ENCODE peak calls at places on chromosomes 3 and 15, in ten cellular contexts. One of them, this sample, is unnamed. For H3K9me3, the result is how much of the 10 kb centered on the place peaks cover.

GRCh38 chr3:40304352-40304751 is 5.2 kb upstream of the EIF1B start:
- DNase-seq in A549: no peak
- DNase-seq in MM.1S: no peak
- DNase-seq in IMR-90: no peak
- DNase-seq in CD8-positive, alpha-beta T cell: no peak
- DNase-seq in hepatocyte: no peak
- DNase-seq in heart right ventricle: no peak
- DNase-seq in AG04450: no peak
- DNase-seq in uterus: no peak
- DNase-seq in HepG2: no peak
- DNase-seq in this sample: no peak

GRCh38 chr3:187020376-187020775 is 90.0 kb downstream of the ST6GAL1 start:
- DNase-seq in A549: no peak
- DNase-seq in MM.1S: no peak
- DNase-seq in IMR-90: no peak
- DNase-seq in CD8-positive, alpha-beta T cell: no peak
- DNase-seq in hepatocyte: no peak
- DNase-seq in heart right ventricle: no peak
- DNase-seq in AG04450: no peak
- DNase-seq in uterus: no peak
- DNase-seq in HepG2: no peak
- DNase-seq in this sample: peak

GRCh38 chr3:85862893-85863455 is 904.2 kb downstream of the CADM2 start:
- DNase-seq in A549: no peak
- DNase-seq in MM.1S: no peak
- DNase-seq in IMR-90: no peak
- DNase-seq in CD8-positive, alpha-beta T cell: no peak
- DNase-seq in hepatocyte: no peak
- DNase-seq in heart right ventricle: no peak
- DNase-seq in AG04450: no peak
- DNase-seq in uterus: no peak
- DNase-seq in HepG2: no peak
- DNase-seq in this sample: no peak

GRCh38 chr3:191085091-191085490 is 114.0 kb upstream of the OSTN start:
- DNase-seq in A549: no peak
- DNase-seq in MM.1S: no peak
- DNase-seq in IMR-90: peak
- DNase-seq in CD8-positive, alpha-beta T cell: no peak
- DNase-seq in hepatocyte: no peak
- DNase-seq in heart right ventricle: no peak
- DNase-seq in AG04450: no peak
- DNase-seq in uterus: no peak
- DNase-seq in HepG2: no peak
- DNase-seq in this sample: no peak

GRCh38 chr3:134232146-134232545 is 18.5 kb downstream of the RYK start:
- DNase-seq in A549: no peak
- DNase-seq in MM.1S: no peak
- DNase-seq in IMR-90: peak
- DNase-seq in CD8-positive, alpha-beta T cell: no peak
- DNase-seq in hepatocyte: no peak
- DNase-seq in heart right ventricle: no peak
- DNase-seq in AG04450: no peak
- DNase-seq in uterus: no peak
- DNase-seq in HepG2: no peak
- DNase-seq in this sample: no peak

GRCh38 chr15:62818691-62819090 is 223.9 kb upstream of the TPM1 start:
- DNase-seq in A549: no peak
- DNase-seq in MM.1S: no peak
- DNase-seq in IMR-90: peak
- DNase-seq in CD8-positive, alpha-beta T cell: no peak
- DNase-seq in hepatocyte: no peak
- DNase-seq in heart right ventricle: no peak
- DNase-seq in AG04450: no peak
- DNase-seq in uterus: no peak
- DNase-seq in HepG2: no peak
- DNase-seq in this sample: no peak

GRCh38 chr3:134364061-134364935 is 9.9 kb downstream of the AMOTL2 start:
- DNase-seq in A549: peak
- DNase-seq in MM.1S: no peak
- DNase-seq in IMR-90: peak
- DNase-seq in CD8-positive, alpha-beta T cell: peak
- DNase-seq in hepatocyte: peak
- DNase-seq in heart right ventricle: peak
- DNase-seq in AG04450: peak
- DNase-seq in uterus: peak
- DNase-seq in HepG2: no peak
- DNase-seq in this sample: no peak

GRCh38 chr3:53495518-53496501 is 1.4 kb downstream of the CACNA1D start:
- DNase-seq in A549: no peak
- DNase-seq in MM.1S: no peak
- DNase-seq in IMR-90: no peak
- DNase-seq in CD8-positive, alpha-beta T cell: no peak
- DNase-seq in hepatocyte: peak
- DNase-seq in heart right ventricle: peak
- DNase-seq in AG04450: no peak
- DNase-seq in uterus: no peak
- DNase-seq in HepG2: no peak
- DNase-seq in this sample: no peak

GRCh38 chr3:158792709-158793108 is 9.1 kb upstream of the MFSD1 start:
- DNase-seq in A549: peak
- DNase-seq in MM.1S: no peak
- DNase-seq in IMR-90: peak
- DNase-seq in CD8-positive, alpha-beta T cell: no peak
- DNase-seq in hepatocyte: peak
- DNase-seq in heart right ventricle: no peak
- DNase-seq in AG04450: peak
- DNase-seq in uterus: no peak
- DNase-seq in HepG2: no peak
- DNase-seq in this sample: no peak

GRCh38 chr15:65857718-65858402 is 11.4 kb upstream of the RAB11A start:
- DNase-seq in A549: no peak
- DNase-seq in MM.1S: no peak
- DNase-seq in IMR-90: no peak
- DNase-seq in CD8-positive, alpha-beta T cell: no peak
- DNase-seq in hepatocyte: no peak
- DNase-seq in heart right ventricle: no peak
- DNase-seq in AG04450: no peak
- DNase-seq in uterus: no peak
- DNase-seq in HepG2: no peak
- DNase-seq in this sample: no peak

GRCh38 chr3:99315896-99316295 is 322.5 kb upstream of the COL8A1 start:
- DNase-seq in A549: no peak
- DNase-seq in MM.1S: no peak
- DNase-seq in IMR-90: peak
- DNase-seq in CD8-positive, alpha-beta T cell: no peak
- DNase-seq in hepatocyte: no peak
- DNase-seq in heart right ventricle: no peak
- DNase-seq in AG04450: no peak
- DNase-seq in uterus: no peak
- DNase-seq in HepG2: no peak
- DNase-seq in this sample: no peak

GRCh38 chr3:26058774-26059455 is 269.0 kb downstream of the OXSM start:
- DNase-seq in A549: no peak
- DNase-seq in MM.1S: no peak
- DNase-seq in IMR-90: no peak
- DNase-seq in CD8-positive, alpha-beta T cell: no peak
- DNase-seq in hepatocyte: peak
- DNase-seq in heart right ventricle: no peak
- DNase-seq in AG04450: no peak
- DNase-seq in uterus: no peak
- DNase-seq in HepG2: no peak
- DNase-seq in this sample: no peak

GRCh38 chr3:53411371-53411770 is 64.0 kb upstream of the DCP1A start:
- DNase-seq in A549: no peak
- DNase-seq in MM.1S: no peak
- DNase-seq in IMR-90: no peak
- DNase-seq in CD8-positive, alpha-beta T cell: no peak
- DNase-seq in hepatocyte: no peak
- DNase-seq in heart right ventricle: no peak
- DNase-seq in AG04450: no peak
- DNase-seq in uterus: no peak
- DNase-seq in HepG2: no peak
- DNase-seq in this sample: no peak

GRCh38 chr15:30921781-30922371 is 18.2 kb downstream of the FAN1 start:
- DNase-seq in A549: no peak
- DNase-seq in MM.1S: no peak
- DNase-seq in IMR-90: no peak
- DNase-seq in CD8-positive, alpha-beta T cell: no peak
- DNase-seq in hepatocyte: no peak
- DNase-seq in heart right ventricle: peak
- DNase-seq in AG04450: no peak
- DNase-seq in uterus: no peak
- DNase-seq in HepG2: no peak
- DNase-seq in this sample: no peak

GRCh38 chr3:44648564-44649229 is at the start of gene ZNF35:
- DNase-seq in A549: peak
- DNase-seq in MM.1S: peak
- DNase-seq in IMR-90: peak
- DNase-seq in CD8-positive, alpha-beta T cell: no peak
- DNase-seq in hepatocyte: peak
- DNase-seq in heart right ventricle: peak
- DNase-seq in AG04450: peak
- DNase-seq in uterus: peak
- DNase-seq in HepG2: no peak
- DNase-seq in this sample: peak

GRCh38 chr15:74227968-74228722 is 8.0 kb upstream of the CCDC33 start:
- DNase-seq in A549: no peak
- DNase-seq in MM.1S: no peak
- DNase-seq in IMR-90: no peak
- DNase-seq in CD8-positive, alpha-beta T cell: no peak
- DNase-seq in hepatocyte: no peak
- DNase-seq in heart right ventricle: peak
- DNase-seq in AG04450: no peak
- DNase-seq in uterus: no peak
- DNase-seq in HepG2: no peak
- DNase-seq in this sample: no peak

DNA sequence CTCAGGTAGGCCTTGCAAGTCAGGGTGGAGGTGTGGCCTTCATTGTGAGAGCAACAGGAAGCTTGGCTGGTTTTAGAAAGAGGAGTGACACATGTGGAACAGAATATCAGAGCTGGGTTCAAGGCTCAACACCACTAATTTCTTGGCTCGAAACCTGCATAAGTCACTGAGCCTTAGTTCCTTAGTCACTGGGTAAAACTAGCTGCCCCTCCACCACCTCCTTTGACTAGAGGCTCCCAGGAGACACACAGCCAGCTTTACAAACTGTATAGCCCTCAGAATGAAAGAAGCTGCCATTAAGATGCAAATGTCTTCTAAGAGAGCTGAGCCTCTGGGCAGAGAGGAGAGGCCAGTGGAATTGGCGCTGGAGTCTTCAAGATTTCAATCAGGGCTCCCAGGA is 67.7 kb downstream of the CERS3 start:
- DNase-seq in A549: no peak
- DNase-seq in MM.1S: no peak
- DNase-seq in IMR-90: no peak
- DNase-seq in CD8-positive, alpha-beta T cell: no peak
- DNase-seq in hepatocyte: no peak
- DNase-seq in heart right ventricle: no peak
- DNase-seq in AG04450: no peak
- DNase-seq in uterus: no peak
- DNase-seq in HepG2: no peak
- DNase-seq in this sample: no peak
- H3K4me3 ChIP-seq in A549: no peak
- H3K4me3 ChIP-seq in MM.1S: no peak
- H3K4me3 ChIP-seq in IMR-90: no peak
- H3K4me3 ChIP-seq in CD8-positive, alpha-beta T cell: no peak
- H3K4me3 ChIP-seq in hepatocyte: no peak
- H3K4me3 ChIP-seq in heart right ventricle: no peak
- H3K4me3 ChIP-seq in AG04450: no peak
- H3K4me3 ChIP-seq in uterus: no peak
- H3K4me3 ChIP-seq in HepG2: no peak
- H3K4me3 ChIP-seq in this sample: no peak

GRCh38 chr3:170942011-170942410 is 33.6 kb upstream of the EIF5A2 start:
- DNase-seq in A549: no peak
- DNase-seq in MM.1S: no peak
- DNase-seq in IMR-90: no peak
- DNase-seq in CD8-positive, alpha-beta T cell: no peak
- DNase-seq in hepatocyte: no peak
- DNase-seq in heart right ventricle: no peak
- DNase-seq in AG04450: no peak
- DNase-seq in uterus: no peak
- DNase-seq in HepG2: no peak
- DNase-seq in this sample: no peak
- H3K9me3 ChIP-seq in A549: under half
- H3K9me3 ChIP-seq in MM.1S: under half
- H3K9me3 ChIP-seq in IMR-90: under half
- H3K9me3 ChIP-seq in CD8-positive, alpha-beta T cell: under half
- H3K9me3 ChIP-seq in hepatocyte: under half
- H3K9me3 ChIP-seq in heart right ventricle: under half
- H3K9me3 ChIP-seq in AG04450: under half
- H3K9me3 ChIP-seq in uterus: under half
- H3K9me3 ChIP-seq in HepG2: under half
- H3K9me3 ChIP-seq in this sample: under half

DNA sequence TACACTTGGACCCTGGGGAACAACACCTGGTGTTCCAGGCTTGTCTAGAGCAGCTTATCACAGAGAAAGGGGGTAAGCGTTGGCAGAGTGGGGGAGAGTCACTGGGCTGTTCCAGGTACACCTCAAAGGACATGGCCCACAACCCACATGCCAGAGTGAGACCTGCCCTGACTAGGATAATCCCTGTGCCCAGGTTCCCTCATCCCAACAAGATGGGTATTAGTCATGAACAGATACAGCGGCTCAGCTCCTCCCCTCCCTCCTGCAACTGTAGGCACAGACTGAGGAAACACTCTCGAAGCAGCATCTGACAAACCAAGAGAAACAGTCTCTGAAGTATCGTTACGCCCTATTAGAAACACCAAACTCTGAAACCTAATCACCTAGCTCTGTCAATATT is 32.1 kb upstream of the RPS17 start:
- DNase-seq in A549: no peak
- DNase-seq in MM.1S: no peak
- DNase-seq in IMR-90: peak
- DNase-seq in CD8-positive, alpha-beta T cell: no peak
- DNase-seq in hepatocyte: no peak
- DNase-seq in heart right ventricle: no peak
- DNase-seq in AG04450: no peak
- DNase-seq in uterus: no peak
- DNase-seq in HepG2: no peak
- DNase-seq in this sample: no peak
- H3K4me3 ChIP-seq in A549: no peak
- H3K4me3 ChIP-seq in MM.1S: no peak
- H3K4me3 ChIP-seq in IMR-90: no peak
- H3K4me3 ChIP-seq in CD8-positive, alpha-beta T cell: no peak
- H3K4me3 ChIP-seq in hepatocyte: no peak
- H3K4me3 ChIP-seq in heart right ventricle: peak
- H3K4me3 ChIP-seq in AG04450: peak
- H3K4me3 ChIP-seq in uterus: peak
- H3K4me3 ChIP-seq in HepG2: no peak
- H3K4me3 ChIP-seq in this sample: no peak

DNA sequence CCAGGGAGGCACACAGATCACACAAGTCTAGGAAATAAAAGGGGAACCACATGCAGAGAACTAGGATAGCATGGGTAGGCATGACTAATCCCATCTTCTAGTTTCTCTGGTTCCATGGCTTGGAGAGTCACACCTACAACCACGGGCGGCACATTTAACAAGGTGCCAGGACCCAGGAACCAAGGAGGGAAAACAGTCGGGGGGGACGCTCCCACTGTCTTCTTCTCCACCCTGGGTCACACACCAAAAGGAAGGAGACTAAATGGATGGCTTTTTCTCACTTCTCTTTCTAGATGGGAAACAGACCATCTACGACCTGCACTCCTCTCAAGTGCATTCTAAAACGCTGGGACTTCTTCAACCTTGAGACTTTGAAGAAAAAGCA is 4.6 kb upstream of the SMCO1 start:
- DNase-seq in A549: no peak
- DNase-seq in MM.1S: no peak
- DNase-seq in IMR-90: no peak
- DNase-seq in CD8-positive, alpha-beta T cell: no peak
- DNase-seq in hepatocyte: no peak
- DNase-seq in heart right ventricle: no peak
- DNase-seq in AG04450: no peak
- DNase-seq in uterus: no peak
- DNase-seq in HepG2: no peak
- DNase-seq in this sample: no peak
- H3K9me3 ChIP-seq in A549: under half
- H3K9me3 ChIP-seq in MM.1S: under half
- H3K9me3 ChIP-seq in IMR-90: under half
- H3K9me3 ChIP-seq in CD8-positive, alpha-beta T cell: under half
- H3K9me3 ChIP-seq in hepatocyte: under half
- H3K9me3 ChIP-seq in heart right ventricle: under half
- H3K9me3 ChIP-seq in AG04450: under half
- H3K9me3 ChIP-seq in uterus: under half
- H3K9me3 ChIP-seq in HepG2: under half
- H3K9me3 ChIP-seq in this sample: half or more

This sample was measured in CD4-positive, CD25-positive, alpha-beta regulatory T cell.